ENCODE peak calls at places on chromosomes 3 and 15, in four cellular contexts. B, F, L and G are unnamed samples.

GRCh38 chr15:68485721-68486360 is 53.9 kb upstream of the ITGA11 start:
- DNase-seq in B (no peak), F (no peak), L (no peak), G (no peak)

GRCh38 chr3:140186421-140186920 is 251.5 kb downstream of the CLSTN2 start:
- DNase-seq in B (peak), F (peak), L (no peak), G (no peak)

GRCh38 chr3:97687734-97688133 is 76.8 kb upstream of the ARL6 start:
- DNase-seq in B (no peak), F (no peak), L (no peak), G (no peak)

GRCh38 chr15:76678766-76679165 is 226.4 kb downstream of the SCAPER start:
- DNase-seq in B (peak), F (no peak), L (no peak), G (no peak)

GRCh38 chr15:92621972-92622533 is 33.5 kb downstream of the FAM174B start:
- DNase-seq in B (no peak), F (no peak), L (peak), G (no peak)

GRCh38 chr3:149442845-149443544 is 31.5 kb upstream of the TM4SF4 start:
- DNase-seq in B (peak), F (no peak), L (no peak), G (peak)

GRCh38 chr3:41681479-41681878 is 280.4 kb downstream of the ULK4 start:
- DNase-seq in B (peak), F (peak), L (no peak), G (no peak)

GRCh38 chr3:170355738-170356595 is 1.5 kb upstream of the SKIL start:
- DNase-seq in B (peak), F (peak), L (peak), G (peak)

GRCh38 chr3:115227046-115227445 is 80.0 kb upstream of the ZBTB20 start:
- DNase-seq in B (peak), F (no peak), L (no peak), G (no peak)

GRCh38 chr15:74409225-74409624 is 24.5 kb downstream of the SEMA7A start:
- DNase-seq in B (no peak), F (no peak), L (no peak), G (no peak)

GRCh38 chr15:93483923-93484322 is 394.9 kb upstream of the RGMA start:
- DNase-seq in B (no peak), F (no peak), L (no peak), G (no peak)

GRCh38 chr3:123743121-123743520 is 141.0 kb downstream of the MYLK start:
- DNase-seq in B (no peak), F (no peak), L (no peak), G (no peak)

GRCh38 chr3:6862880-6863195 is 1.9 kb downstream of the GRM7 start:
- DNase-seq in B (no peak), F (no peak), L (no peak), G (no peak)

GRCh38 chr15:74011610-74012009 is 17.1 kb downstream of the PML start:
- DNase-seq in B (peak), F (no peak), L (no peak), G (no peak)

GRCh38 chr15:39543651-39544050 is 37.2 kb upstream of the THBS1 start:
- DNase-seq in B (no peak), F (no peak), L (no peak), G (no peak)

GRCh38 chr3:128297401-128298138 is 144.3 kb downstream of the EEFSEC start:
- DNase-seq in B (no peak), F (no peak), L (no peak), G (peak)

GRCh38 chr3:194852836-194853508 is 167.3 kb downstream of the FAM43A start:
- DNase-seq in B (no peak), F (no peak), L (no peak), G (peak)

GRCh38 chr3:80307844-80308243 is 540.0 kb upstream of the ROBO1 start:
- DNase-seq in B (no peak), F (no peak), L (no peak), G (no peak)
- TF ChIP-seq CTCF in B (no peak), F (no peak), L (no peak), G (no peak)

GRCh38 chr3:133168025-133168401 is 129.8 kb downstream of the TMEM108 start:
- DNase-seq in B (no peak), F (no peak), L (no peak), G (no peak)
- TF ChIP-seq CTCF in B (no peak), F (no peak), L (peak), G (peak)

DNA sequence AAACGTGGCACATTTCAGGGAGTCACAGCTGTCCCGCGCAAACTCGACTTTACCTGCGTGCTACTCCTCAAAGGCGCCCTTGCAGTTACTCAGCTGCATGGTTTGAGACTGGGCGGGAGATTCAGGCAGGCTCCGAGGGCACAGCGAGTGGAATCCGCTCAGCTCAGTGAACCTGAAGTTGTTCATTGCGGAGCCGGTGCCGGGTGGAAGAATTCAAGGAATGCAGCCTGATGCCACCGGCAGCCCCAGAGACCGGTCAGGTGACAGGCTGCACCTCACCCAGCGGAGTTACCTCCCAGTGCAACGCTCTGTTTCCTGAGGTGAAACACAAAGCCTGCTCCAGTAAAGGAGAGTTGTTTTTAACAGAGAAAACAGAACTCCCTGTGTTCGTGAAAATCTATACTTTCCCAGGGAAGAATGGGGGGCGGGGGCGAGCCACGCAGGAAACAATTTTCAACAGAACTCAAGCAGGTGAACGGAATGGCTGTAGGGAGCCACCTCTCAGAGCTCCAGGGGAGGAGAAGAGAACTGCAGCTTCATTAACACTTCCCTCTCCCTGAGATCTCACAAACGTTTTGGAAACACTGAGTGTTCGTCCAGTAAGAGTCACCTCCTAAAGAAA is 3.8 kb downstream of the VEPH1 start:
- DNase-seq in B (peak), F (peak), L (no peak), G (peak)
- TF ChIP-seq CTCF in B (no peak), F (no peak), L (no peak), G (no peak)

GRCh38 chr15:71136159-71137137 is 21.2 kb downstream of the THSD4 start:
- DNase-seq in B (peak), F (no peak), L (no peak), G (peak)
- TF ChIP-seq CTCF in B (peak), F (no peak), L (no peak), G (no peak)

GRCh38 chr15:70680817-70681216 is 82.5 kb downstream of the UACA start:
- DNase-seq in B (no peak), F (no peak), L (no peak), G (no peak)
- TF ChIP-seq CTCF in B (no peak), F (no peak), L (no peak), G (no peak)

DNA sequence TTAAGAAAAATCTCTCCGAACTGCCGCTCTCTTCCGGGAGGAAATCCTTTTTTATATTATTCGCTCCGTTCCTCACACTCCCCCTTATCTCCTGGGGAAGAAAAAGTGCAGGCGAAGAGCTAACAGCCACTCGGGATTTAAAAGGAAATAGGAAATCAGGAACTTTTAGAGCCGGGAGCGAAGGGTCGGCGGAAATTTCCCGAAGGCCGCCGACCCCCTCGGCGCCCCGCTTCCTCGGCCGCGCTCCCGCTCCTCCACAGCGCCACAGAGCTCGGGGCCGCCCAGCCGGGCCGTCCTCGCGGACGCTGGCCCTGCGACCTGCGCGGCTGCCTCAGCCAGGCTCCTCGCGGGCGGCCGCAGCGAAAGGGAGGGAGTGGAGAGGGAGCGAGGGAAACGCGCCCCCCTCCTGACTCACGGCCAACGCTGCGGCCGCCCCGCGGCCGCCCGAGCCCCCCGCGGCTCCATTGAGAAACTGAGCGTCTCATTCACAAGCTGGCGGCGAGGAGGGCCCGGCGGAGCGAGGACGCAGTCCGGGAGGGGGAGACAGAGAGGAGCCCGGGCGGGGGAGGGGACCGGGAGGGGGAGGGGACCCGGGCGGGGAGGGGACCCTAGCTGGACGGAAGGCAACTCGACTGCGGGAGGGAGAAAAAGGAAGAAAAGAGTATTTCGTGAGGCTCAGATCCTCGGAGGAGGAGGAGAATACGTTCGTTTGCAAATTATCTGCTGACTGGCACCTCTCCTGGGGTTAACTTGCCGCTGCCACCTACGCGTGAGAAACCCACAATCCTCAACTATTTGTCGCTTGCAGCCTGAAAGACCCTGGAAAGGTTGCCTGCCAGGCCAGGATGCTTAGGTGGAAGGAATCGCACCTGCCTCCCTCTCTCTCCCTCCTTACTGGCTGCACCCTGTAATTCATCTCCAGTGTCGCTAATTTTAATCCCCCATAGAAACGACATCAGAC is at the start of gene PTPN9:
- DNase-seq in B (peak), F (peak), L (peak), G (peak)
- TF ChIP-seq CTCF in B (no peak), F (peak), L (peak), G (peak)

DNA sequence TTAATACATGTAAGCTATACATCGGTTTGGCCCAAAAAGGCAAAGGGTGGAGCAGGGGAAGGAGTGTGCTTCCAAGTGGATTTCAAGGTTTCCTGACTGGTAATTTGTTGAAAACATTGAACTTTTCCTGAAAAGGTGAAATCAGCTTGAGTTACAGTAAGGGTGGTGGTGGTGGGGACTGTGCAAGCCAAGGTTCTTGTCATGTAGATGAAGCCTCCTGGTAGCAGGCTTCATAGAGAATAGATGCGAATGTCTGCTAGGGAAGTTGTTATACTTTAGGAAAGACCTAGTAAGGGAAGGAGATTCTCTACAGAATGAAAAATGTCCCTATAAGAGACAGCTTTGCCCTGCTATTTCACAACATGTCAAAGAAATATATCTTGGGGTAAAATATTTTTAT is 528.2 kb upstream of the CBLB start:
- DNase-seq in B (no peak), F (no peak), L (no peak), G (no peak)
- TF ChIP-seq CTCF in B (no peak), F (no peak), L (no peak), G (no peak)

DNA sequence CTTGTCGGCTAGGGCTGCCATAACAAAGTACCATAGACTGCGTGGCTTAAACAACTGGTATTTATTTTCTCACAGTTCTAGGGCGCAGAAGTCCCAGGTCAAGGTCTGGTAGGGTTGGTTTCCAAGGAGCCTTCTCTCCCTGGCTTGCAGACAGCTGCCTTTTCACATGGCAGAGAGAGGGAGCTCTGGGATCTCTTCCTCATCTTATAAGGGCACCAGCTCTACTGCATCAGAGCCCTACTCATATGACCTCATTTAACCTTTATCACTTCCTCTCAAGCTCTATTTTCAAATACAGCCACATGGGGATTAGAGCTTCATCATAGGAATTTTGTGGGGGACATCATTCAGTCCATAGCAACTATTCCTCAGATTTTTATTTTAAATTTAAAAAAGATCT is 17.6 kb upstream of the PAQR9 start:
- DNase-seq in B (no peak), F (no peak), L (no peak), G (no peak)
- TF ChIP-seq CTCF in B (no peak), F (no peak), L (no peak), G (no peak)

GRCh38 chr3:38001456-38002081 is 11.0 kb downstream of the VILL start:
- DNase-seq in B (no peak), F (no peak), L (no peak), G (peak)
- TF ChIP-seq CTCF in B (no peak), F (peak), L (peak), G (peak)